ENCODE peak calls at places on chromosomes 3 and 15, in six cellular contexts. Y is putamen; F is nephron progenitor cell; K is stimulated activated CD4-positive, alpha-beta T cell treated with anti-CD3 and anti-CD28 coated beads, TNF-alpha, amount 100 ng/mL, for 4 hours; S is HAP-1; C is heart left ventricle. Z is an unnamed sample.

GRCh38 chr3:43584043-43584826 is 37.6 kb downstream of the ANO10 start:
- DNase-seq in C (no peak), F (no peak), S (no peak), K (no peak), Y (no peak), Z (no peak)

GRCh38 chr3:72224804-72225509 is 440.0 kb upstream of the PROK2 start:
- DNase-seq in C (no peak), K (no peak), Y (no peak), F (no peak), S (no peak), Z (no peak)

GRCh38 chr3:141498592-141499223 is 11.9 kb downstream of the RASA2 start:
- DNase-seq in C (peak; percentile 33), S (no peak), F (no peak), Y (no peak), K (peak; percentile 77), Z (no peak)

GRCh38 chr3:175851541-175851940 is 992.4 kb downstream of the NAALADL2 start:
- DNase-seq in F (no peak), Y (no peak), S (no peak), C (no peak), K (no peak), Z (no peak)

GRCh38 chr3:81476652-81477051 is 284.8 kb downstream of the GBE1 start:
- DNase-seq in F (no peak), K (no peak), C (no peak), Y (no peak), S (no peak), Z (no peak)

GRCh38 chr3:71304684-71305083 is 278.8 kb downstream of the FOXP1 start:
- DNase-seq in F (no peak), Y (peak; percentile 75), K (no peak), C (no peak), S (peak; percentile 18), Z (no peak)

GRCh38 chr3:142209655-142210054 is 15.7 kb downstream of the GK5 start:
- DNase-seq in S (no peak), K (no peak), Y (no peak), C (no peak), F (no peak), Z (no peak)

GRCh38 chr3:78659386-78659987 is 1108.3 kb downstream of the ROBO1 start:
- DNase-seq in Y (peak; percentile 45), K (no peak), S (peak; percentile 40), C (no peak), F (peak; percentile 39), Z (no peak)

GRCh38 chr3:14301558-14301957 is 100.8 kb upstream of the SLC6A6 start:
- DNase-seq in C (no peak), S (no peak), K (no peak), F (no peak), Y (no peak), Z (no peak)

GRCh38 chr3:119690043-119690656 is 12.7 kb upstream of the CFAP91 start:
- DNase-seq in K (no peak), Y (no peak), C (no peak), S (peak; percentile 39), F (no peak), Z (no peak)

GRCh38 chr3:20141841-20142240 is 44.2 kb downstream of the SGO1 start:
- DNase-seq in C (peak; percentile 64), K (no peak), F (peak; percentile 32), S (peak; percentile 73), Y (peak; percentile 83), Z (no peak)

GRCh38 chr3:87541711-87542110 is 265.3 kb upstream of the POU1F1 start:
- DNase-seq in F (no peak), K (no peak), S (no peak), Y (no peak), C (no peak), Z (no peak)

GRCh38 chr3:127546970-127547733 is 43.4 kb downstream of the TPRA1 start:
- DNase-seq in K (no peak), Y (no peak), S (no peak), C (peak; percentile 47), F (no peak), Z (no peak)

GRCh38 chr3:112610121-112610520 is 30.8 kb downstream of the CCDC80 start:
- DNase-seq in F (no peak), K (no peak), Y (no peak), S (no peak), C (no peak), Z (no peak)

GRCh38 chr15:60006203-60006782 is 2.2 kb downstream of the FOXB1 start:
- DNase-seq in F (peak; percentile 81), K (peak; percentile 45), Y (no peak), C (no peak), S (no peak), Z (no peak)

GRCh38 chr15:94174399-94174802 is 57.0 kb upstream of the MCTP2 start:
- DNase-seq in C (no peak), S (no peak), F (no peak), K (no peak), Y (no peak), Z (no peak)

GRCh38 chr15:83764201-83764839 is 110.4 kb downstream of the ADAMTSL3 start:
- DNase-seq in Y (no peak), C (no peak), F (no peak), K (no peak), S (no peak), Z (no peak)

GRCh38 chr15:23516866-23517265 is 48.6 kb upstream of the MKRN3 start:
- DNase-seq in Y (peak; percentile 50), C (no peak), K (no peak), S (no peak), F (no peak), Z (no peak)

GRCh38 chr3:188183452-188183851 is 29.5 kb downstream of the LPP start:
- DNase-seq in C (no peak), K (no peak), Y (no peak), F (no peak), S (no peak), Z (no peak)

GRCh38 chr3:4774531-4774930 is 204.7 kb upstream of the BHLHE40 start:
- DNase-seq in F (no peak), S (no peak), K (no peak), Y (no peak), C (no peak), Z (no peak)

GRCh38 chr15:31607656-31608055 is 281.0 kb downstream of the KLF13 start:
- DNase-seq in K (no peak), F (no peak), Y (no peak), S (no peak), C (no peak), Z (no peak)

GRCh38 chr3:65561617-65562016 is 477.1 kb downstream of the MAGI1 start:
- DNase-seq in S (no peak), C (no peak), F (no peak), K (no peak), Y (no peak), Z (no peak)

GRCh38 chr3:155323063-155323666 is 29.7 kb upstream of the STRIT1 start:
- DNase-seq in F (peak; percentile 38), S (peak; percentile 90), C (no peak), K (no peak), Y (peak; percentile 44), Z (no peak)

GRCh38 chr3:40584625-40585189 is 59.9 kb downstream of the ZNF621 start:
- DNase-seq in Y (peak; percentile 67), K (peak; percentile 47), C (peak; percentile 87), S (peak; percentile 55), F (peak; percentile 94), Z (peak; percentile 96)

GRCh38 chr15:87863152-87863551 is 393.4 kb downstream of the NTRK3 start:
- DNase-seq in F (peak; percentile 62), S (no peak), C (no peak), Y (no peak), K (no peak), Z (no peak)

GRCh38 chr3:78204977-78205376 is 1165.1 kb downstream of the ROBO2 start:
- DNase-seq in S (peak; percentile 81), C (no peak), F (peak; percentile 34), Y (no peak), K (no peak), Z (no peak)

GRCh38 chr3:4716731-4717362 is 223.7 kb downstream of the ITPR1 start:
- DNase-seq in C (no peak), F (no peak), K (no peak), Y (no peak), S (no peak), Z (no peak)

GRCh38 chr3:159189994-159190669 is 388.3 kb downstream of the MFSD1 start:
- DNase-seq in F (no peak), K (no peak), Y (no peak), C (no peak), S (no peak), Z (no peak)

GRCh38 chr15:95501865-95502264 is 828.6 kb upstream of the NR2F2 start:
- DNase-seq in C (no peak), S (no peak), K (no peak), Y (no peak), F (no peak), Z (no peak)

GRCh38 chr3:149339931-149340309 is 6.5 kb upstream of the TM4SF18 start:
- DNase-seq in K (no peak), C (peak; percentile 86), S (no peak), Y (peak; percentile 26), F (no peak), Z (no peak)

GRCh38 chr3:66504761-66505641 is 4.2 kb upstream of the LRIG1 start:
- DNase-seq in C (no peak), Y (no peak), S (no peak), F (no peak), K (no peak), Z (no peak)

GRCh38 chr15:50824507-50824906 is 59.0 kb upstream of the SPPL2A start:
- DNase-seq in F (no peak), Y (no peak), S (no peak), K (no peak), C (no peak), Z (no peak)